ENCODE peak calls at places on chromosome 6, in ten cellular contexts. L is tibial artery; T is heart left ventricle; C is cardiac muscle cell; Q is heart right ventricle; P is kidney; R is CD8-positive, alpha-beta T cell; V is body of pancreas; I is H1; H is RWPE2. Z is an unnamed sample. For H3K4me1, the result is how much of the 10 kb centered on the place peaks cover.

GRCh38 chr6:162029873-162030576 is 697.5 kb downstream of the PRKN start:
- DNase-seq in L (no peak), T (no peak), C (peak), Q (no peak), P (no peak), R (no peak), V (no peak), I (no peak), H (no peak), Z (no peak)

GRCh38 chr6:170024940-170025339 is 265.9 kb downstream of the DLL1 start:
- DNase-seq in L (peak), T (no peak), C (peak), Q (peak), P (no peak), R (no peak), V (peak), I (no peak), H (no peak), Z (no peak)

GRCh38 chr6:33248643-33248931 is 23.1 kb downstream of the VPS52 start:
- DNase-seq in L (no peak), T (no peak), C (peak), Q (no peak), P (no peak), R (no peak), V (no peak), I (no peak), H (no peak), Z (peak)

GRCh38 chr6:78701407-78701806 is 165.9 kb upstream of the IRAK1BP1 start:
- DNase-seq in L (no peak), T (no peak), C (no peak), Q (no peak), P (no peak), R (no peak), V (no peak), I (no peak), H (no peak), Z (no peak)

GRCh38 chr6:166333172-166333995 is 9.0 kb downstream of the SFT2D1 start:
- DNase-seq in L (no peak), T (no peak), C (no peak), Q (no peak), P (no peak), R (peak), V (no peak), I (no peak), H (no peak), Z (no peak)

GRCh38 chr6:70299456-70299855 is 3.4 kb downstream of the COL9A1 start:
- DNase-seq in L (no peak), T (no peak), C (peak), Q (no peak), P (no peak), R (no peak), V (no peak), I (no peak), H (no peak), Z (peak)

GRCh38 chr6:148423601-148424270 is 81.1 kb downstream of the SASH1 start:
- DNase-seq in L (no peak), T (no peak), C (no peak), Q (no peak), P (no peak), R (no peak), V (peak), I (no peak), H (no peak), Z (no peak)

GRCh38 chr6:38164671-38165108 is 345.2 kb downstream of the ZFAND3 start:
- DNase-seq in L (no peak), T (no peak), C (no peak), Q (no peak), P (no peak), R (no peak), V (no peak), I (no peak), H (no peak), Z (no peak)

GRCh38 chr6:154986787-154987235 is 8.3 kb upstream of the TIAM2 start:
- DNase-seq in L (no peak), T (no peak), C (peak), Q (no peak), P (no peak), R (no peak), V (no peak), I (no peak), H (no peak), Z (no peak)

GRCh38 chr6:4313044-4313686 is 177.8 kb upstream of the ECI2 start:
- DNase-seq in L (peak), T (no peak), C (peak), Q (peak), P (no peak), R (no peak), V (peak), I (no peak), H (peak), Z (peak)

GRCh38 chr6:32941412-32941784 is 570 bp upstream of the HLA-DMB start:
- DNase-seq in L (no peak), T (no peak), C (no peak), Q (no peak), P (no peak), R (peak), V (no peak), I (no peak), H (no peak), Z (peak)

GRCh38 chr6:168131464-168132415 is 52.7 kb upstream of the FRMD1 start:
- DNase-seq in L (no peak), T (no peak), C (peak), Q (no peak), P (peak), R (no peak), V (no peak), I (peak), H (no peak), Z (peak)

GRCh38 chr6:783966-784365 is 91.0 kb upstream of the EXOC2 start:
- DNase-seq in L (no peak), T (no peak), C (no peak), Q (no peak), P (no peak), R (no peak), V (no peak), I (no peak), H (no peak), Z (no peak)

GRCh38 chr6:3887150-3887700 is 38.1 kb downstream of the FAM50B start:
- DNase-seq in L (peak), T (no peak), C (peak), Q (peak), P (no peak), R (no peak), V (no peak), I (no peak), H (no peak), Z (no peak)

GRCh38 chr6:18674346-18674745 is 287.2 kb downstream of the RNF144B start:
- DNase-seq in L (no peak), T (no peak), C (no peak), Q (no peak), P (no peak), R (no peak), V (no peak), I (no peak), H (no peak), Z (no peak)

GRCh38 chr6:31792741-31793140 is 2.8 kb downstream of the VARS1 start:
- DNase-seq in L (no peak), T (no peak), C (peak), Q (no peak), P (peak), R (no peak), V (no peak), I (no peak), H (no peak), Z (no peak)

GRCh38 chr6:151627689-151628444 is 134.1 kb downstream of the CCDC170 start:
- DNase-seq in L (no peak), T (no peak), C (no peak), Q (no peak), P (no peak), R (no peak), V (no peak), I (no peak), H (no peak), Z (no peak)

GRCh38 chr6:2765896-2766766 is 938 bp downstream of the WRNIP1 start:
- DNase-seq in L (peak), T (peak), C (peak), Q (peak), P (peak), R (peak), V (peak), I (no peak), H (no peak), Z (peak)

GRCh38 chr6:12605888-12606345 is 110.7 kb upstream of the PHACTR1 start:
- DNase-seq in L (peak), T (no peak), C (peak), Q (peak), P (no peak), R (peak), V (peak), I (peak), H (no peak), Z (peak)

GRCh38 chr6:125066964-125067363 is 86.6 kb upstream of the TPD52L1 start:
- DNase-seq in L (no peak), T (no peak), C (peak), Q (no peak), P (no peak), R (peak), V (no peak), I (no peak), H (no peak), Z (no peak)

GRCh38 chr6:32113386-32114352 is 4.5 kb upstream of the TNXB start:
- DNase-seq in L (peak), T (peak), C (peak), Q (peak), P (peak), R (no peak), V (peak), I (no peak), H (no peak), Z (peak)

GRCh38 chr6:1614767-1615650 is 5.3 kb downstream of the FOXC1 start:
- DNase-seq in L (peak), T (no peak), C (no peak), Q (no peak), P (peak), R (no peak), V (no peak), I (no peak), H (peak), Z (peak)

GRCh38 chr6:30041221-30041620 is 19.8 kb upstream of the POLR1H start:
- DNase-seq in L (no peak), T (no peak), C (no peak), Q (no peak), P (no peak), R (no peak), V (no peak), I (no peak), H (no peak), Z (no peak)
- H3K4me1 ChIP-seq in L (under half), T (under half), C (under half), Q (under half), P (under half), R (under half), V (under half), I (under half), H (under half), Z (under half)

GRCh38 chr6:11309947-11310665 is 77.6 kb upstream of the NEDD9 start:
- DNase-seq in L (no peak), T (no peak), C (no peak), Q (no peak), P (peak), R (no peak), V (no peak), I (no peak), H (no peak), Z (peak)
- TF ChIP-seq CTCF in L (no peak), T (no peak), C (no peak), Q (no peak), P (no peak), R (no peak), V (no peak), I (peak), H (no peak), Z (peak)

GRCh38 chr6:36129889-36130671 is at the start of gene MAPK13:
- DNase-seq in L (peak), T (no peak), C (peak), Q (no peak), P (no peak), R (no peak), V (peak), I (peak), H (no peak), Z (peak)
- H3K4me1 ChIP-seq in L (under half), T (under half), C (under half), Q (under half), P (under half), R (half or more), V (under half), I (under half), H (under half), Z (under half)

DNA sequence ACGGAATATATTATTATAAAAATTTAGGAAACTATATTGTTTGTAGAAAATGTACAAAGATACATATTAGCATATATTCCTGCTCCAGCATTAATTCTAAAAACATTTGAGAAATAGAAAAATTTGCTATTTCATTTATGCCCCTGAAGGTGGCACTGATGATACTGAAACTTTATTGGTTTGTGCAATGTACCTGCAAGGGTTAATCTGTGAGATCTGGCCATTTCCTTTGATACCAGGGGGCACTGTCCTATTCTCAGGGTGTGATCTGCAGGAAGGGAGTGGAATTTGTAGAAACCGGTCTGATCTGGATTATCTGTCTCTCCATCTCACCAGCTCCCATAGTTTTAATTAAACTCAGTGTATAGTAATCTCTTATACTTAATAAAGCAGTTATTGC is 625.1 kb upstream of the IMPG1 start:
- DNase-seq in L (no peak), T (no peak), C (peak), Q (no peak), P (no peak), R (no peak), V (no peak), I (no peak), H (no peak), Z (peak)
- TF ChIP-seq CTCF in L (no peak), T (no peak), C (peak), Q (no peak), P (no peak), R (no peak), V (no peak), I (peak), H (peak), Z (peak)

GRCh38 chr6:56845027-56845426 is 109.9 kb upstream of the BEND6 start:
- DNase-seq in L (no peak), T (no peak), C (no peak), Q (no peak), P (no peak), R (no peak), V (no peak), I (no peak), H (no peak), Z (no peak)
- H3K4me1 ChIP-seq in L (under half), T (under half), C (under half), Q (under half), P (under half), R (under half), V (under half), I (under half), H (under half), Z (under half)

GRCh38 chr6:41073968-41074691 is 1.4 kb downstream of the NFYA start:
- DNase-seq in L (no peak), T (no peak), C (peak), Q (no peak), P (no peak), R (no peak), V (no peak), I (no peak), H (no peak), Z (peak)

GRCh38 chr6:41073203-41073967 is 611 bp downstream of the NFYA start:
- DNase-seq in L (peak), T (peak), C (peak), Q (peak), P (peak), R (peak), V (peak), I (peak), H (peak), Z (peak)

GRCh38 chr6:41072836-41073202 is at the start of gene NFYA:
- DNase-seq in L (peak), T (peak), C (no peak), Q (no peak), P (peak), R (peak), V (peak), I (peak), H (no peak), Z (peak)

GRCh38 chr6:41071923-41072835 is at the start of gene OARD1:
- DNase-seq in L (peak), T (peak), C (peak), Q (peak), P (peak), R (peak), V (peak), I (peak), H (peak), Z (peak)

DNA sequence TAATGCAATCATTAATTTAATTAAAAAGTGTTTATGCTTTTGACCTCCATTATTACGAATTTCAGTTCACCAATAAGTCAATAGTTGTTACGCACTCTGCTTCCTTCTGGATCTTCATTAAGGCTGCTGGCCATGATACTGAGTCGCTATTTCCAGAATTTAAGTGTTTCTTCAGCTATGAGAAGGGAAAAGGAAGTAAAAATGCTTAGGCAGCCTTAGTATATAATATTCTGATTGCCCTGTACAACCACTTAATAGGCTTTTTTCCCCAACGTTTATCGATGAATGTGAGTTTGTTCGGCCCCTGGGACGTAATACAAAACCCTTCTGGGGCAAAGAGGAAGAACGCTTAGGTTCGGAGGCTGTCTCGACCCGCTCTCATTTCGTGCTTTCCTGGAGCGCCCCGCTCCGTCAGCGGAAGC is 644 bp downstream of the OARD1 start:
- DNase-seq in L (no peak), T (no peak), C (no peak), Q (no peak), P (no peak), R (no peak), V (no peak), I (no peak), H (no peak), Z (no peak)
- TF ChIP-seq CTCF in L (no peak), T (no peak), C (peak), Q (no peak), P (peak), R (no peak), V (no peak), I (no peak), H (no peak), Z (peak)